ENCODE peak calls at places on chromosomes 11 and 22, in nine cellular contexts. Q, U, M, R, I, F, N, Z and W are unnamed samples.

GRCh38 chr11:2367266-2368160 is 9.6 kb upstream of the CD81 start:
- DNase-seq in Q (no peak), U (no peak), M (no peak), R (no peak), I (no peak), F (no peak), N (no peak), Z (no peak), W (no peak)

GRCh38 chr11:64359712-64360402 is 895 bp downstream of the RPS6KA4 start:
- DNase-seq in Q (no peak), U (no peak), M (no peak), R (peak; percentile 59), I (no peak), F (peak; percentile 77), N (no peak), Z (no peak), W (no peak)

GRCh38 chr22:30870451-30871345 is 97.9 kb downstream of the MORC2 start:
- DNase-seq in Q (no peak), U (peak; percentile 2), M (no peak), R (no peak), I (no peak), F (no peak), N (no peak), Z (no peak), W (no peak)

GRCh38 chr11:19805827-19806226 is 93.2 kb downstream of the NAV2 start:
- DNase-seq in Q (no peak), U (no peak), M (no peak), R (no peak), I (no peak), F (no peak), N (no peak), Z (no peak), W (no peak)

GRCh38 chr11:111427471-111427912 is 48.4 kb upstream of the POU2AF1 start:
- DNase-seq in Q (no peak), U (no peak), M (no peak), R (no peak), I (no peak), F (peak; percentile 80), N (no peak), Z (no peak), W (no peak)

GRCh38 chr22:29702025-29702930 is 17.5 kb upstream of the CABP7 start:
- DNase-seq in Q (no peak), U (no peak), M (no peak), R (no peak), I (no peak), F (no peak), N (no peak), Z (peak; percentile 69), W (no peak)

GRCh38 chr11:117458275-117459120 is 130.8 kb downstream of the CEP164 start:
- DNase-seq in Q (no peak), U (no peak), M (no peak), R (no peak), I (no peak), F (peak; percentile 59), N (no peak), Z (no peak), W (no peak)

GRCh38 chr11:73286240-73286810 is 14.2 kb downstream of the P2RY6 start:
- DNase-seq in Q (no peak), U (no peak), M (no peak), R (no peak), I (no peak), F (no peak), N (no peak), Z (no peak), W (no peak)

GRCh38 chr11:13260963-13261599 is 16.5 kb upstream of the BMAL1 start:
- DNase-seq in Q (no peak), U (peak; percentile 21), M (no peak), R (no peak), I (no peak), F (no peak), N (no peak), Z (no peak), W (no peak)

GRCh38 chr11:35934981-35935380 is 8.9 kb upstream of the LDLRAD3 start:
- DNase-seq in Q (no peak), U (no peak), M (no peak), R (no peak), I (no peak), F (no peak), N (no peak), Z (no peak), W (no peak)

GRCh38 chr22:28075260-28075981 is 156.4 kb upstream of the PITPNB start:
- DNase-seq in Q (no peak), U (no peak), M (peak; percentile 5), R (no peak), I (peak; percentile 57), F (peak; percentile 55), N (no peak), Z (no peak), W (no peak)

GRCh38 chr11:63610604-63611394 is 3.4 kb downstream of the PLAAT3 start:
- DNase-seq in Q (no peak), U (no peak), M (no peak), R (no peak), I (peak; percentile 31), F (no peak), N (no peak), Z (no peak), W (no peak)

GRCh38 chr22:32627091-32627490 is 152.5 kb downstream of the FBXO7 start:
- DNase-seq in Q (no peak), U (peak; percentile 63), M (no peak), R (no peak), I (no peak), F (no peak), N (no peak), Z (no peak), W (no peak)

GRCh38 chr11:47998345-47998732 is 18.0 kb downstream of the PTPRJ start:
- DNase-seq in Q (no peak), U (no peak), M (no peak), R (no peak), I (no peak), F (no peak), N (no peak), Z (no peak), W (no peak)

GRCh38 chr11:44865866-44866272 is 84.8 kb downstream of the TP53I11 start:
- DNase-seq in Q (no peak), U (peak; percentile 75), M (no peak), R (no peak), I (peak; percentile 81), F (no peak), N (no peak), Z (no peak), W (no peak)

GRCh38 chr11:95699631-95700470 is 89.7 kb downstream of the FAM76B start:
- DNase-seq in Q (no peak), U (no peak), M (no peak), R (no peak), I (no peak), F (no peak), N (no peak), Z (no peak), W (no peak)

GRCh38 chr22:44500623-44501022 is 2.6 kb upstream of the RTL6 start:
- DNase-seq in Q (no peak), U (no peak), M (no peak), R (no peak), I (no peak), F (no peak), N (no peak), Z (no peak), W (no peak)

GRCh38 chr11:405323-405975 is 9.3 kb downstream of the SIGIRR start:
- DNase-seq in Q (no peak), U (peak; percentile 69), M (no peak), R (no peak), I (no peak), F (no peak), N (no peak), Z (no peak), W (no peak)

GRCh38 chr22:36447634-36448033 is 33.8 kb downstream of the TXN2 start:
- DNase-seq in Q (no peak), U (no peak), M (no peak), R (no peak), I (no peak), F (no peak), N (no peak), Z (peak; percentile 28), W (no peak)

GRCh38 chr22:46088541-46089311 is 61.6 kb upstream of the PPARA start:
- DNase-seq in Q (no peak), U (peak; percentile 60), M (no peak), R (no peak), I (no peak), F (no peak), N (no peak), Z (no peak), W (no peak)

GRCh38 chr22:17272511-17272991 is 53.3 kb upstream of the ADA2 start:
- DNase-seq in Q (no peak), U (no peak), M (no peak), R (peak; percentile 8), I (no peak), F (peak; percentile 75), N (no peak), Z (no peak), W (no peak)

GRCh38 chr11:11569936-11570491 is 51.8 kb downstream of the GALNT18 start:
- DNase-seq in Q (no peak), U (peak; percentile 70), M (no peak), R (no peak), I (peak; percentile 59), F (peak; percentile 49), N (no peak), Z (no peak), W (no peak)